ENCODE peak calls at places on chromosomes 2 and 18, in eight cellular contexts. X is skeletal muscle cell; H is activated gamma-delta T cell treated with Interleukin-2 at 50 U/mL for 16 hours; Y is CD8-positive, alpha-beta T cell; C is effector CD4-positive, alpha-beta T cell; B is psoas muscle; V is activated CD4-positive, alpha-beta T cell treated with anti-CD3 and anti-CD28 coated beads, Interleukin-2, amount 50 U/mL, for 4 hours; U is GM12878. T is an unnamed sample.

GRCh38 chr2:154978244-154978643 is 279.7 kb downstream of the KCNJ3 start:
- DNase-seq in B (no peak), Y (no peak), V (no peak), U (no peak), H (no peak), C (no peak), X (no peak), T (no peak)

GRCh38 chr2:237823544-237823943 is 25.0 kb downstream of the RBM44 start:
- DNase-seq in V (no peak), H (no peak), C (no peak), X (no peak), Y (no peak), U (no peak), B (no peak), T (no peak)

GRCh38 chr18:24658302-24658701 is 197.9 kb downstream of the HRH4 start:
- DNase-seq in Y (no peak), V (no peak), C (no peak), B (no peak), X (no peak), H (no peak), U (no peak), T (no peak)

GRCh38 chr18:76450452-76450851 is 44.6 kb downstream of the ZNF516 start:
- DNase-seq in V (no peak), B (no peak), C (no peak), H (no peak), Y (no peak), U (no peak), X (no peak), T (peak)

GRCh38 chr18:32450874-32451273 is 19.8 kb downstream of the GAREM1 start:
- DNase-seq in H (no peak), B (no peak), U (no peak), Y (no peak), V (no peak), X (no peak), C (no peak), T (no peak)

GRCh38 chr2:235270951-235271350 is 222.9 kb upstream of the AGAP1 start:
- DNase-seq in U (peak), B (no peak), V (no peak), X (no peak), C (no peak), H (no peak), Y (no peak), T (peak)

GRCh38 chr2:119823734-119824334 is 64.1 kb downstream of the PTPN4 start:
- DNase-seq in X (no peak), Y (peak), C (peak), H (peak), U (no peak), B (no peak), V (peak), T (peak)

GRCh38 chr18:75784413-75784812 is 356.9 kb upstream of the SMIM21 start:
- DNase-seq in B (no peak), Y (no peak), C (no peak), U (no peak), V (no peak), H (no peak), X (peak), T (peak)

GRCh38 chr2:211468881-211469280 is 912.5 kb downstream of the CPS1 start:
- DNase-seq in X (no peak), Y (no peak), C (no peak), V (no peak), H (no peak), U (no peak), B (no peak), T (no peak)

GRCh38 chr2:145751155-145751554 is 1231.2 kb upstream of the ZEB2 start:
- DNase-seq in H (no peak), B (no peak), Y (no peak), U (no peak), X (no peak), C (no peak), V (no peak), T (peak)

GRCh38 chr18:62360806-62361205 is 35.7 kb downstream of the TNFRSF11A start:
- DNase-seq in H (no peak), X (no peak), B (no peak), Y (no peak), U (no peak), V (no peak), C (no peak), T (no peak)

GRCh38 chr2:134207589-134208209 is 46.2 kb upstream of the MGAT5 start:
- DNase-seq in H (peak), V (peak), B (peak), C (peak), U (no peak), X (no peak), Y (peak), T (peak)

GRCh38 chr2:189127756-189128155 is 51.8 kb downstream of the COL5A2 start:
- DNase-seq in C (no peak), Y (no peak), V (no peak), B (no peak), X (no peak), U (no peak), H (no peak), T (no peak)

GRCh38 chr2:241799522-241800197 is 9.3 kb upstream of the NEU4 start:
- DNase-seq in B (peak), Y (no peak), C (no peak), H (no peak), V (no peak), X (no peak), U (no peak), T (no peak)

GRCh38 chr2:149388120-149388816 is 57.9 kb downstream of the LYPD6 start:
- DNase-seq in B (no peak), Y (no peak), X (no peak), H (no peak), V (no peak), C (no peak), U (no peak), T (peak)

GRCh38 chr18:23067236-23067635 is 68.0 kb upstream of the CABLES1 start:
- DNase-seq in Y (no peak), X (no peak), C (no peak), U (no peak), V (no peak), H (no peak), B (no peak), T (peak)

GRCh38 chr2:72793798-72794447 is 31.9 kb downstream of the EXOC6B start:
- DNase-seq in Y (no peak), U (no peak), V (no peak), C (no peak), B (no peak), H (no peak), X (no peak), T (peak)

GRCh38 chr18:21826196-21826595 is 85.6 kb downstream of the MIB1 start:
- DNase-seq in V (no peak), U (no peak), X (no peak), Y (no peak), C (no peak), B (no peak), H (no peak), T (peak)

GRCh38 chr2:30689496-30690125 is 117.6 kb downstream of the CAPN13 start:
- DNase-seq in U (no peak), B (no peak), X (no peak), V (no peak), Y (no peak), H (no peak), C (no peak), T (no peak)

GRCh38 chr2:151020411-151020810 is 241.3 kb downstream of the RBM43 start:
- DNase-seq in V (no peak), X (no peak), H (no peak), B (no peak), Y (no peak), U (no peak), C (no peak), T (no peak)

T was measured in LHCN-M2.